ENCODE peak calls at places on chromosomes 13 and 19, in eight cellular contexts. P, C, Z, J, F, N, M and B are unnamed samples.

GRCh38 chr19:45251452-45252354 is 632 bp downstream of the MARK4 start:
- DNase-seq in P (no peak), C (no peak), Z (no peak), J (no peak), F (peak), N (no peak), M (no peak), B (no peak)

GRCh38 chr13:28534210-28534609 is 39.3 kb upstream of the FLT1 start:
- DNase-seq in P (no peak), C (no peak), Z (no peak), J (no peak), F (no peak), N (no peak), M (no peak), B (no peak)

GRCh38 chr13:73572824-73573223 is 514.0 kb downstream of the KLF5 start:
- DNase-seq in P (no peak), C (no peak), Z (no peak), J (no peak), F (no peak), N (no peak), M (no peak), B (no peak)

GRCh38 chr13:34000955-34001354 is 183.0 kb downstream of the RFC3 start:
- DNase-seq in P (no peak), C (no peak), Z (no peak), J (no peak), F (no peak), N (no peak), M (no peak), B (no peak)

GRCh38 chr13:28584873-28585317 is 74.0 kb upstream of the POMP start:
- DNase-seq in P (no peak), C (peak), Z (peak), J (no peak), F (peak), N (no peak), M (no peak), B (no peak)

GRCh38 chr19:6890938-6891337 is 3.6 kb downstream of the ADGRE1 start:
- DNase-seq in P (no peak), C (no peak), Z (no peak), J (no peak), F (no peak), N (no peak), M (no peak), B (no peak)

GRCh38 chr13:25775986-25776385 is 275.8 kb downstream of the SHISA2 start:
- DNase-seq in P (no peak), C (no peak), Z (no peak), J (no peak), F (no peak), N (no peak), M (no peak), B (no peak)

GRCh38 chr19:1239796-1240737 is 1.5 kb upstream of the ATP5F1D start:
- DNase-seq in P (no peak), C (no peak), Z (peak), J (peak), F (peak), N (peak), M (peak), B (peak)

GRCh38 chr13:113164492-113164891 is 6.0 kb downstream of the PROZ start:
- DNase-seq in P (no peak), C (no peak), Z (no peak), J (no peak), F (no peak), N (no peak), M (no peak), B (no peak)

GRCh38 chr13:110361365-110361911 is 54.4 kb downstream of the COL4A2 start:
- DNase-seq in P (no peak), C (peak), Z (no peak), J (no peak), F (peak), N (no peak), M (peak), B (peak)

GRCh38 chr13:98385591-98385990 is 191.3 kb downstream of the STK24 start:
- DNase-seq in P (no peak), C (no peak), Z (no peak), J (no peak), F (no peak), N (no peak), M (no peak), B (no peak)

GRCh38 chr13:48975926-48976676 is 389 bp downstream of the FNDC3A start:
- DNase-seq in P (no peak), C (no peak), Z (peak), J (peak), F (peak), N (peak), M (peak), B (peak)

GRCh38 chr19:3469638-3470499 is 10.5 kb downstream of the SMIM24 start:
- DNase-seq in P (no peak), C (no peak), Z (no peak), J (no peak), F (no peak), N (no peak), M (no peak), B (no peak)

GRCh38 chr19:7733376-7733775 is 1.5 kb upstream of the CLEC4G start:
- DNase-seq in P (no peak), C (no peak), Z (no peak), J (no peak), F (no peak), N (no peak), M (no peak), B (no peak)

GRCh38 chr19:5137571-5138124 is 168.7 kb downstream of the KDM4B start:
- DNase-seq in P (peak), C (no peak), Z (no peak), J (no peak), F (no peak), N (no peak), M (no peak), B (no peak)

GRCh38 chr13:45464141-45464686 is 525 bp upstream of the COG3 start:
- DNase-seq in P (no peak), C (no peak), Z (no peak), J (no peak), F (no peak), N (no peak), M (peak), B (peak)

GRCh38 chr13:95643814-95644598 is 500 bp downstream of the DZIP1 start:
- DNase-seq in P (no peak), C (no peak), Z (no peak), J (peak), F (peak), N (peak), M (peak), B (no peak)

GRCh38 chr19:44777715-44778347 is at the start of gene CBLC:
- DNase-seq in P (no peak), C (no peak), Z (no peak), J (no peak), F (no peak), N (peak), M (no peak), B (no peak)

GRCh38 chr19:39825531-39826076 is 8.4 kb downstream of the DYRK1B start:
- DNase-seq in P (no peak), C (no peak), Z (no peak), J (peak), F (no peak), N (no peak), M (no peak), B (no peak)

GRCh38 chr19:934865-935422 is 9.1 kb downstream of the ARID3A start:
- DNase-seq in P (no peak), C (no peak), Z (no peak), J (peak), F (no peak), N (peak), M (peak), B (peak)

GRCh38 chr19:16369664-16370576 is 45.3 kb downstream of the KLF2 start:
- DNase-seq in P (no peak), C (no peak), Z (no peak), J (no peak), F (no peak), N (no peak), M (no peak), B (no peak)

GRCh38 chr19:35869327-35870123 is 1.2 kb downstream of the APLP1 start:
- DNase-seq in P (peak), C (no peak), Z (peak), J (peak), F (peak), N (peak), M (peak), B (peak)

GRCh38 chr13:106610511-106610910 is 42.6 kb upstream of the ARGLU1 start:
- DNase-seq in P (no peak), C (no peak), Z (no peak), J (no peak), F (peak), N (no peak), M (no peak), B (no peak)